ENCODE peak calls at places on chromosomes 4 and X, in eight cellular contexts. D, U, R, O, G, W, B and A are unnamed samples.

GRCh38 chr4:53804719-53805118 is 213.4 kb upstream of the LNX1 start:
- DNase-seq in D (peak), U (peak), R (no peak), O (peak), G (peak), W (peak), B (peak), A (no peak)

GRCh38 chr4:70802923-70803605 is 36.6 kb downstream of the GRSF1 start:
- DNase-seq in D (no peak), U (no peak), R (no peak), O (no peak), G (peak), W (no peak), B (no peak), A (no peak)

GRCh38 chrX:76029385-76029784 is 143.5 kb upstream of the PBDC1 start:
- DNase-seq in D (no peak), U (no peak), R (no peak), O (no peak), G (no peak), W (no peak), B (no peak), A (no peak)

GRCh38 chrX:24493740-24494543 is 28.9 kb downstream of the PDK3 start:
- DNase-seq in D (no peak), U (no peak), R (no peak), O (no peak), G (peak), W (no peak), B (no peak), A (no peak)

GRCh38 chr4:186657766-186658165 is 65.9 kb downstream of the FAT1 start:
- DNase-seq in D (peak), U (peak), R (no peak), O (peak), G (peak), W (no peak), B (no peak), A (peak)

GRCh38 chr4:156294577-156294976 is 340.9 kb upstream of the CTSO start:
- DNase-seq in D (peak), U (peak), R (no peak), O (peak), G (peak), W (no peak), B (peak), A (peak)

GRCh38 chr4:52059372-52059771 is 8.3 kb downstream of the SPATA18 start:
- DNase-seq in D (peak), U (peak), R (no peak), O (peak), G (peak), W (no peak), B (no peak), A (peak)

GRCh38 chrX:46325312-46325877 is 219.8 kb downstream of the ZNF674 start:
- DNase-seq in D (peak), U (peak), R (no peak), O (peak), G (peak), W (peak), B (no peak), A (peak)

GRCh38 chr4:165537028-165537648 is 158.3 kb downstream of the CPE start:
- DNase-seq in D (peak), U (peak), R (no peak), O (peak), G (peak), W (no peak), B (peak), A (peak)

GRCh38 chr4:13483142-13484044 is 747 bp downstream of the RAB28 start:
- DNase-seq in D (peak), U (peak), R (no peak), O (peak), G (peak), W (peak), B (peak), A (peak)

GRCh38 chr4:15506464-15506863 is 36.8 kb downstream of the CC2D2A start:
- DNase-seq in D (no peak), U (peak), R (no peak), O (peak), G (no peak), W (no peak), B (peak), A (peak)

GRCh38 chr4:184593461-184593860 is 55.8 kb downstream of the CASP3 start:
- DNase-seq in D (no peak), U (no peak), R (no peak), O (no peak), G (no peak), W (no peak), B (no peak), A (no peak)

GRCh38 chrX:133660356-133660755 is 245.1 kb upstream of the GPC4 start:
- DNase-seq in D (peak), U (peak), R (no peak), O (peak), G (peak), W (no peak), B (no peak), A (peak)

GRCh38 chr4:2318476-2318875 is 56.6 kb upstream of the MXD4 start:
- DNase-seq in D (no peak), U (no peak), R (no peak), O (no peak), G (no peak), W (no peak), B (no peak), A (no peak)

GRCh38 chrX:54785901-54786300 is 12.2 kb downstream of the ITIH6 start:
- DNase-seq in D (no peak), U (peak), R (no peak), O (peak), G (peak), W (no peak), B (peak), A (peak)

GRCh38 chr4:102105983-102106382 is 239.3 kb downstream of the SLC39A8 start:
- DNase-seq in D (no peak), U (no peak), R (no peak), O (no peak), G (no peak), W (no peak), B (no peak), A (no peak)

GRCh38 chr4:41044165-41044564 is 170.2 kb downstream of the APBB2 start:
- DNase-seq in D (no peak), U (no peak), R (no peak), O (no peak), G (peak), W (no peak), B (no peak), A (no peak)
- TF ChIP-seq CTCF in D (peak), U (no peak), R (no peak), O (no peak), G (peak), W (no peak), B (no peak), A (no peak)

DNA sequence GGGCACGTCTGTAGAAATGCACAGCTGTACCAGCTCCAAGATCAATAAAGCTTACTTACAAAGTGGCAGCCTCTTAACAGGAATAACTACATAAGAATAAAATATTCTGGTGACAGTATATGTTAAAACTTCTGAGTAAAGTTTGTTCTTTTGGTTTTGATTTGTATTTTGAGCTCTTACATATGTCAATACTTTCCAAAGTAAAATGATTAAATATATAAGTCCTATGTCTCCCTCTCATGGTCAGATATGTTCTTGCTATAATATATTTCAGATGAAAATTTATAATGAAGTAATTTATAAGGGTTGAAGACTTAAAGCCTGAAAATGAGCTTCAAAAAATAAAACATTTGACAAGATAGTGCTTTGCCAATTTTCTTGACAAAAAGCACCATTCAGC is 254.4 kb downstream of the NPFFR2 start:
- DNase-seq in D (peak), U (peak), R (no peak), O (peak), G (peak), W (no peak), B (no peak), A (peak)
- TF ChIP-seq CTCF in D (peak), U (no peak), R (no peak), O (peak), G (peak), W (no peak), B (no peak), A (peak)

GRCh38 chr4:87006531-87007344 is 71.9 kb downstream of the AFF1 start:
- DNase-seq in D (peak), U (peak), R (peak), O (peak), G (peak), W (peak), B (peak), A (peak)
- TF ChIP-seq CTCF in D (peak), U (peak), R (peak), O (peak), G (no peak), W (peak), B (peak), A (peak)

DNA sequence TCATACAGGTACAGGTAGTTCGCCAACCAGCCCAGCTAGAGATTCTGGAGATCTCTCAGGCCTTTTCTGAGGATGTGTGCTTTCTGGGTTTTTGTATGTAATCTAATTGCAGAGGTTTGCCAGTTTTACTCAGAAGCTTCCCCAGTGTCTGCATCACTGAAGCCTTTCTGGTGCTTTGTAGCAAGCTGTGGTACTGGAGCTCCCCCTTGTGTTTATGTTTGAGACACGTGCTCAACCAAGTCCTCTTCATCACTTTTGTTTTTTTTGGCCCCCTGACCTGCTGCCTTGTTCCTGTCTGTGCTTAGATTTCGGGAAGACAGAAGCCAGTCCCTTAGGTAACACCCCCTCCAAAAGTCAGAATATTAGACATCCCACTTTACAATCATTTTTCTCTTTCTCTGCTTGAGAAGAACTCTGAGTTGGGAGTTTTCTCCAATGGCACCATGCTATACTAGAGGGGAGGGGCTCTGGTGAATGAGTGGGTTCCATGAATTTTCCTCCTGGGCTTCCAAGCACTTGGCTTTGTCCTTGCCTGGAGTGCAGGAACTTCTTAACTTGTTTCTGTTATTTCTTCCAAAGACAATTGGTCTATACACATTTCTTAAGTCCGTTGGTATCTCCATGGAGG is 128.4 kb upstream of the TBC1D9 start:
- DNase-seq in D (peak), U (peak), R (no peak), O (peak), G (peak), W (peak), B (peak), A (peak)
- TF ChIP-seq CTCF in D (peak), U (peak), R (no peak), O (peak), G (peak), W (peak), B (peak), A (peak)

DNA sequence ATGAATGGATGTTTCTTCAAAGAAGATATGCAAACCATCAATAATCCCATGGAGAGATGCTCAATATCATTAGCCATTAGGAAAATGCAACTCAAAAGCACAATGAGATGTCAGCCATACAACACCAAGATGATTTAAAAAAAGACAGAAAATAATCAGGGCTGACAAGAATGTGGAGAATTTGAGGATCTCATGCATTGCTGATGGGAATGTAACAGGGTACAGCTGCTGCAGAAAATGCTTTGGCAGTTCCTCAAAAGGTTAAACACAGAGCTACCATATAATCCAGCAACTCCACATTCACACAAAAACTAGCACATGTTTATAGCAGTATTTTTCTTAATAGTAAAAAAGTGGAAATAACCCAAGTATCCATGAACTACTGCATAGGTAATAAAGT is 110.5 kb upstream of the ZNF518B start:
- DNase-seq in D (no peak), U (peak), R (no peak), O (peak), G (no peak), W (no peak), B (no peak), A (no peak)
- TF ChIP-seq CTCF in D (no peak), U (no peak), R (no peak), O (no peak), G (no peak), W (no peak), B (no peak), A (no peak)

DNA sequence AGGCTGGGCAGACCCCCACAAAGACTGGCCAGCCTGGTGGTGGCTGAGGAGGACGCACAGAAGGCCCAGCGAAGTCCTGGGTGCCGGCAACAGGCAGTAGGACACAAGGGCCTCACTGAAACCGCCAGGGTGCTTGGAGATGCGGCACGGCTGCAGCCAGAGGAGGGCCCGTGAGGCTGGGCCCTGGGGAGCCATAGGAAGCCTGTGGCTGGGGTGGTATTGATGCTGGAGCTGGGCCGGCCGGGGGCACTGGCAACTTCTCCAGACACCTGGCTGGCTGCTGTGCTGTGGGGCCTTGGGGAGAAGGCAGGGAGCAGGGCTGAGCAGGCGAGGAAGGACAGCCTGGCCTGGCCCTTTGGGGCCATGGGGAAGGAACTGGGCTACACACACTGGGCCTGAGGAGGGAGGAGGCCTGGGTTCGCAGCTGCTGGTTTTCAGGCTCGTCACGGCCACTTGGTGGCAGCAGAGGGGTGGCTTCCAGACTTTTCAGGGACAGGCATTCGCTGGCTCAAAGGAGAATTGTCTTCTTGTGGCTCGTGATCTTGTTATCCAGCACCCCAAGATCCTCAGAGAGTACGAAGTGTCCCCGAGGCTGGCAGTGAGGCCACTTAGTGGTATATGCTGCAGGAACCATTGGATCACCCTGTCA is 37.2 kb downstream of the ATP2B3 start:
- DNase-seq in D (peak), U (peak), R (no peak), O (peak), G (peak), W (peak), B (peak), A (peak)
- TF ChIP-seq CTCF in D (peak), U (peak), R (peak), O (peak), G (peak), W (peak), B (peak), A (peak)

DNA sequence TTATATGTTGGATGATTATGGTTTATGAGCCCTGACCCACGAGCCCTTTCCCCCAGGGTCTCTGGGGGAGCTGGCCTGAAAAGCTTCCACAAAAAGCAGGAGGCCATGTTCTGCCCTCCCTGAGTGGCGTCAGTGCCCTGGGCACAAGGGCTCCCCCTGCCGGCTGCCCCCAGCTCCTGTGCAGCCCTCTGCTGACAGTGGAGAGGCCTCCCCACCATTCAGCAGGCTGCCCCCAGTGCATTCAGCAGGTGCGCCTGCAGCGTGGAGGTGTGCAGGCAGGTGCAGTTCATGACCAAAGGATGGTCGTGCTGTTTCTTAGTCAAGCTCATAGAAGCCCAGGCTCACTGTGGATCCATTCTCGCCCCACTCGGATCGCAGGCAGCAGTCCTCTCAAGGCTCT is 12.5 kb upstream of the S100P start:
- DNase-seq in D (no peak), U (no peak), R (no peak), O (no peak), G (no peak), W (no peak), B (no peak), A (no peak)
- TF ChIP-seq CTCF in D (peak), U (no peak), R (no peak), O (peak), G (no peak), W (no peak), B (peak), A (no peak)

GRCh38 chrX:154717824-154718223 is 33.1 kb downstream of the GAB3 start:
- DNase-seq in D (no peak), U (peak), R (no peak), O (peak), G (peak), W (no peak), B (no peak), A (no peak)
- TF ChIP-seq CTCF in D (no peak), U (peak), R (no peak), O (no peak), G (peak), W (no peak), B (no peak), A (no peak)